ENCODE peak calls at places on chromosome 15, in four cellular contexts. U, L, G and K are unnamed samples.
A peak's percentile ranks its signal among the peaks of the same experiment; 100 is the strongest.

GRCh38 chr15:90545095-90545494 is 15.4 kb downstream of the CRTC3 start:
- DNase-seq in G (no peak), L (no peak), U (no peak), K (no peak)

GRCh38 chr15:73030280-73030679 is 22.0 kb upstream of the NEO1 start:
- DNase-seq in U (no peak), G (no peak), L (no peak), K (no peak)

GRCh38 chr15:85479071-85479647 is 98.8 kb downstream of the AKAP13 start:
- DNase-seq in U (no peak), G (peak; percentile 39), L (no peak), K (no peak)

GRCh38 chr15:93026359-93026758 is 62.7 kb downstream of the RGMA start:
- DNase-seq in U (no peak), L (peak; percentile 50), G (no peak), K (no peak)

GRCh38 chr15:43515731-43516130 is 1.7 kb upstream of the MAP1A start:
- DNase-seq in L (no peak), G (no peak), U (no peak), K (no peak)

GRCh38 chr15:25177955-25178801 is 223.4 kb downstream of the SNRPN start:
- DNase-seq in G (no peak), U (peak; percentile 1), L (peak; percentile 30), K (no peak)

GRCh38 chr15:31485911-31486461 is 159.4 kb downstream of the KLF13 start:
- DNase-seq in G (no peak), L (peak; percentile 55), U (no peak), K (no peak)

GRCh38 chr15:72766025-72766424 is 17.5 kb downstream of the ADPGK start:
- DNase-seq in L (no peak), U (no peak), G (no peak), K (no peak)

GRCh38 chr15:69780374-69780773 is 317.3 kb downstream of the TLE3 start:
- DNase-seq in L (peak; percentile 51), G (no peak), U (no peak), K (no peak)

GRCh38 chr15:90560229-90560771 is 30.6 kb downstream of the CRTC3 start:
- DNase-seq in U (no peak), L (no peak), G (peak; percentile 90), K (no peak)

GRCh38 chr15:70127288-70127746 is 29.6 kb upstream of the TLE3 start:
- DNase-seq in U (no peak), G (no peak), L (no peak), K (no peak)

GRCh38 chr15:69505906-69506305 is 53.3 kb downstream of the RPLP1 start:
- DNase-seq in G (no peak), U (no peak), L (peak; percentile 13), K (no peak)